ENCODE peak calls at places on chromosome 20, in six cellular contexts. One of them, this sample, is unnamed.

GRCh38 chr20:39123161-39123560 is 161.0 kb downstream of the DHX35 start:
- DNase-seq in H7: no peak
- DNase-seq in upper lobe of right lung: no peak
- DNase-seq in mucosa of descending colon: no peak
- DNase-seq in left ventricle myocardium inferior: no peak
- DNase-seq in aorta: no peak
- DNase-seq in this sample: no peak

GRCh38 chr20:59792300-59792699 is 141.1 kb downstream of the SYCP2 start:
- DNase-seq in H7: no peak
- DNase-seq in upper lobe of right lung: no peak
- DNase-seq in mucosa of descending colon: no peak
- DNase-seq in left ventricle myocardium inferior: no peak
- DNase-seq in aorta: no peak
- DNase-seq in this sample: no peak

GRCh38 chr20:43543138-43543537 is 15.7 kb upstream of the SGK2 start:
- DNase-seq in H7: no peak
- DNase-seq in upper lobe of right lung: peak; percentile 27
- DNase-seq in mucosa of descending colon: no peak
- DNase-seq in left ventricle myocardium inferior: no peak
- DNase-seq in aorta: no peak
- DNase-seq in this sample: no peak

GRCh38 chr20:48767269-48767960 is 60.4 kb downstream of the PREX1 start:
- DNase-seq in H7: no peak
- DNase-seq in upper lobe of right lung: no peak
- DNase-seq in mucosa of descending colon: no peak
- DNase-seq in left ventricle myocardium inferior: no peak
- DNase-seq in aorta: peak; percentile 24
- DNase-seq in this sample: no peak

GRCh38 chr20:58420798-58421496 is 31.9 kb downstream of the VAPB start:
- DNase-seq in H7: no peak
- DNase-seq in upper lobe of right lung: no peak
- DNase-seq in mucosa of descending colon: no peak
- DNase-seq in left ventricle myocardium inferior: no peak
- DNase-seq in aorta: no peak
- DNase-seq in this sample: no peak

GRCh38 chr20:62741191-62741676 is 32.6 kb downstream of the NTSR1 start:
- DNase-seq in H7: peak; percentile 89
- DNase-seq in upper lobe of right lung: peak; percentile 51
- DNase-seq in mucosa of descending colon: peak; percentile 52
- DNase-seq in left ventricle myocardium inferior: peak; percentile 1
- DNase-seq in aorta: peak; percentile 67
- DNase-seq in this sample: peak; percentile 65

GRCh38 chr20:18527836-18528235 is 20.1 kb downstream of the SEC23B start:
- DNase-seq in H7: no peak
- DNase-seq in upper lobe of right lung: no peak
- DNase-seq in mucosa of descending colon: no peak
- DNase-seq in left ventricle myocardium inferior: no peak
- DNase-seq in aorta: no peak
- DNase-seq in this sample: no peak

GRCh38 chr20:12171927-12172581 is 254.4 kb downstream of the BTBD3 start:
- DNase-seq in H7: no peak
- DNase-seq in upper lobe of right lung: no peak
- DNase-seq in mucosa of descending colon: no peak
- DNase-seq in left ventricle myocardium inferior: no peak
- DNase-seq in aorta: no peak
- DNase-seq in this sample: no peak

GRCh38 chr20:21713901-21714296 is 8.4 kb downstream of the PAX1 start:
- DNase-seq in H7: peak; percentile 69
- DNase-seq in upper lobe of right lung: no peak
- DNase-seq in mucosa of descending colon: no peak
- DNase-seq in left ventricle myocardium inferior: no peak
- DNase-seq in aorta: no peak
- DNase-seq in this sample: no peak
- H3K4me3 ChIP-seq in H7: peak overlapping the region; percentile 31
- H3K4me3 ChIP-seq in upper lobe of right lung: no peak overlapping the region
- H3K4me3 ChIP-seq in mucosa of descending colon: no peak overlapping the region
- H3K4me3 ChIP-seq in left ventricle myocardium inferior: no peak overlapping the region
- H3K4me3 ChIP-seq in aorta: no peak overlapping the region
- H3K4me3 ChIP-seq in this sample: no peak overlapping the region

GRCh38 chr20:24769878-24770627 is 179.0 kb upstream of the CST7 start:
- DNase-seq in H7: no peak
- DNase-seq in upper lobe of right lung: no peak
- DNase-seq in mucosa of descending colon: peak; percentile 41
- DNase-seq in left ventricle myocardium inferior: no peak
- DNase-seq in aorta: peak; percentile 65
- DNase-seq in this sample: no peak

GRCh38 chr20:24771651-24772061 is 177.4 kb upstream of the CST7 start:
- DNase-seq in H7: no peak
- DNase-seq in upper lobe of right lung: no peak
- DNase-seq in mucosa of descending colon: no peak
- DNase-seq in left ventricle myocardium inferior: no peak
- DNase-seq in aorta: peak; percentile 73
- DNase-seq in this sample: no peak

GRCh38 chr20:24768977-24769675 is 179.9 kb upstream of the CST7 start:
- DNase-seq in H7: no peak
- DNase-seq in upper lobe of right lung: no peak
- DNase-seq in mucosa of descending colon: no peak
- DNase-seq in left ventricle myocardium inferior: no peak
- DNase-seq in aorta: no peak
- DNase-seq in this sample: no peak

GRCh38 chr20:24772667-24773066 is 176.4 kb upstream of the CST7 start:
- DNase-seq in H7: no peak
- DNase-seq in upper lobe of right lung: peak; percentile 21
- DNase-seq in mucosa of descending colon: no peak
- DNase-seq in left ventricle myocardium inferior: no peak
- DNase-seq in aorta: no peak
- DNase-seq in this sample: no peak

DNA sequence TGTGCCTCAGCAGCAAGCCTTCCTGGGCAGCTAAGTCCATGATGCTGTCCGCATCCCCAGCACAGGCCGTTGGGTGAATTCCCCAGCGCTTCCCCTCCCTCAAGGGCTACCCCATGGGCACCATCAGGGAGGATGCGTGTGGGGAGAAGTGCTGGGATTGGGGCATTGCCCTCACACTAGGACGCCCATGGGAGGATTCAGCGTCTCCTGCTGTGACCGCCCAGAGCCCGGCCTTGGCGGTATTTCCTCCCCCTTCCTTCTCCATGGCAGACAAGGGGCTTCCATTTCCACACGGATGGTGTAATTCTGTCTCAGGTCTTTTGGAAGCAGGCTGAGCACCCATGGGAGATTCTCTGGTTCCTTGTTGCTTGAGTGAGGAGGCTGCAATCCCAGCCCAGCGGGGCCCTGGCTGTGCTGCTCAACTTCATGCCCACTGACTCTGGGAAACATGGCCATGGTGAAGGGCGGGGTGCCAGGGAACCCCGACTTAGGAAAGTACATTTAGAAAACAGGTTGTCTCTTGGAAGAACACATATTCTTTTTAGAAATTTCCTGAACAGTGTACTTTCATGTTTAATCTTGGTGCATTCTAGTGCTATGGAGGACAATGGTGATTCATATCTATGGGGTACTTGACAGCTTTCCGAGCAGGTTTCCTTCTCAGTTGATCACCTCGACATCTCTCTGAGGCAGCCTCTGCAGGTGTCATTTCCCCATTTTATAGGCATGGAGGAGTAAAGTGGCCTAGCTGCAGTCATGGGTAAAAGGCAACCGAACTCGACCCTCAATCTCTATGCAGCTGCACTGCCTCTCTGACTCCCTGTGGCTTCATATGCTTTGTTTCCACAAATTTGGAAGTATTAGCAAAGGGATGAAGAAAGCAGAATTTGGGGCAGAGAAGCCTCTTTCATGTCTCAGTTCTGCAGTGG is 178.2 kb upstream of the CST7 start:
- DNase-seq in H7: no peak
- DNase-seq in upper lobe of right lung: no peak
- DNase-seq in mucosa of descending colon: no peak
- DNase-seq in left ventricle myocardium inferior: no peak
- DNase-seq in aorta: no peak
- DNase-seq in this sample: no peak
- H3K4me3 ChIP-seq in H7: no peak overlapping the region
- H3K4me3 ChIP-seq in upper lobe of right lung: no peak overlapping the region
- H3K4me3 ChIP-seq in mucosa of descending colon: no peak overlapping the region
- H3K4me3 ChIP-seq in left ventricle myocardium inferior: no peak overlapping the region
- H3K4me3 ChIP-seq in aorta: no peak overlapping the region
- H3K4me3 ChIP-seq in this sample: no peak overlapping the region

DNA sequence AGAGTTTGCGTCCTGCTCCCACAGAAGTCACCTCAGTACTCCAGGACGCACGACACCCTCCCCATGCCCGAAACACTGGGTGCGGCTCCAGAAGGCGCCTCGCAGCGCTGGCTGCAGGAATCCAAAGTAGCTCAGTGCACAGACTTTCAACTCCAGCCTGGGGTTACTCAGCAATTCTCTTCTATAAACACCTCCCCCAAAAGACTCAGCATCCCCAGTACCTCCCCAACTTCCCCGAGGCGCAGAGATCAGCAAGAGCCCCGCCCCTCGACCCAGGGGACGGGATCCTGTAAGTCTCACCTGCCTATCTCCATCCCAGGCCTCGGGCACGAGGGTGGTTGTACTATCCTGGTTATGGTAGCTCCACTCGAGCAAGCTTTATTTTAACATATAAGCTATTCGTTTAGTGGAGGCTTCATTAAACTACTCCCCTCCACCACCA is 88.1 kb downstream of the ZFP64 start:
- DNase-seq in H7: peak; percentile 85
- DNase-seq in upper lobe of right lung: peak; percentile 33
- DNase-seq in mucosa of descending colon: no peak
- DNase-seq in left ventricle myocardium inferior: no peak
- DNase-seq in aorta: no peak
- DNase-seq in this sample: no peak
- H3K4me3 ChIP-seq in H7: peak overlapping the region; percentile 74
- H3K4me3 ChIP-seq in upper lobe of right lung: peak overlapping the region; percentile 41
- H3K4me3 ChIP-seq in mucosa of descending colon: no peak overlapping the region
- H3K4me3 ChIP-seq in left ventricle myocardium inferior: peak overlapping the region; percentile 64
- H3K4me3 ChIP-seq in aorta: no peak overlapping the region
- H3K4me3 ChIP-seq in this sample: peak overlapping the region; percentile 60

GRCh38 chr20:41475507-41475906 is 108.9 kb upstream of the EMILIN3 start:
- DNase-seq in H7: no peak
- DNase-seq in upper lobe of right lung: no peak
- DNase-seq in mucosa of descending colon: no peak
- DNase-seq in left ventricle myocardium inferior: no peak
- DNase-seq in aorta: no peak
- DNase-seq in this sample: no peak
- H3K4me3 ChIP-seq in H7: no peak overlapping the region
- H3K4me3 ChIP-seq in upper lobe of right lung: no peak overlapping the region
- H3K4me3 ChIP-seq in mucosa of descending colon: no peak overlapping the region
- H3K4me3 ChIP-seq in left ventricle myocardium inferior: no peak overlapping the region
- H3K4me3 ChIP-seq in aorta: no peak overlapping the region
- H3K4me3 ChIP-seq in this sample: no peak overlapping the region

DNA sequence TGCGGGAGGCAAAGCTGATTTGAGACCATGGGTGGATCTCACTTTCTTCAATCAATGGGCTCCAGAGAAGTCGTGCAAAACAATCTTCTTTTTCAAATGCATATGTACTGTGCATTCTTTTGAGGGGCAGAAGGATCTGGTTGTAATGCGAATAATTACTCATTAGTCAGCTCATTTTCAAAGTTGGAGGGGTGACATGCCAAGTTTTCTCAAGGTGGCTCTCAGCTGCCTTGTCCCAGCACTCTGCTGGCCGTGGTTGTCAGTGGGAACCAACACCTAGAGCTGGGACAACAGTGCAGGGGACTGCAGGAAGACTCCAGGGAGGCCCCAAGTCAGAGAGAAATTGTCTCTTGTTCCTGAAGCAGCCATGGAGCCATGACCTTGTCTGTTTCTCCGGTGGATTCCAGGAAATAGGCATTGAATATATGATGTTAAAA is 25.3 kb downstream of the MYT1 start:
- DNase-seq in H7: no peak
- DNase-seq in upper lobe of right lung: no peak
- DNase-seq in mucosa of descending colon: no peak
- DNase-seq in left ventricle myocardium inferior: no peak
- DNase-seq in aorta: no peak
- DNase-seq in this sample: no peak
- H3K4me3 ChIP-seq in H7: no peak overlapping the region
- H3K4me3 ChIP-seq in upper lobe of right lung: no peak overlapping the region
- H3K4me3 ChIP-seq in mucosa of descending colon: no peak overlapping the region
- H3K4me3 ChIP-seq in left ventricle myocardium inferior: no peak overlapping the region
- H3K4me3 ChIP-seq in aorta: no peak overlapping the region
- H3K4me3 ChIP-seq in this sample: no peak overlapping the region

GRCh38 chr20:32507998-32508774 is 76.9 kb downstream of the NOL4L start:
- DNase-seq in H7: peak; percentile 25
- DNase-seq in upper lobe of right lung: no peak
- DNase-seq in mucosa of descending colon: peak; percentile 12
- DNase-seq in left ventricle myocardium inferior: no peak
- DNase-seq in aorta: peak; percentile 40
- DNase-seq in this sample: peak; percentile 22
- H3K4me3 ChIP-seq in H7: no peak overlapping the region
- H3K4me3 ChIP-seq in upper lobe of right lung: no peak overlapping the region
- H3K4me3 ChIP-seq in mucosa of descending colon: no peak overlapping the region
- H3K4me3 ChIP-seq in left ventricle myocardium inferior: no peak overlapping the region
- H3K4me3 ChIP-seq in aorta: no peak overlapping the region
- H3K4me3 ChIP-seq in this sample: no peak overlapping the region

This sample was measured in kidney.